ENCODE peak calls at places on chromosomes 12 and 14, in seven cellular contexts. W is ovary, R is HCT116, U is spleen, A is HepG2, Q is IMR-90, E is adrenal gland. F is an unnamed sample. For H3K36me3, the result is how much of the 10 kb centered on the place peaks cover.

GRCh38 chr14:37599527-37600368 is 4.3 kb downstream of the TTC6 start:
- DNase-seq in R (no peak), W (no peak), A (no peak), E (no peak), U (no peak), Q (no peak), F (no peak)

GRCh38 chr12:123896786-123897185 is 75.8 kb downstream of the CCDC92 start:
- DNase-seq in R (no peak), A (no peak), Q (peak), W (no peak), E (no peak), U (no peak), F (no peak)

GRCh38 chr12:57086951-57087688 is 1.8 kb upstream of the NAB2 start:
- DNase-seq in E (peak), Q (peak), U (peak), W (peak), A (no peak), R (peak), F (peak)

GRCh38 chr14:93004699-93005082 is 81.7 kb downstream of the CHGA start:
- DNase-seq in E (no peak), A (no peak), U (no peak), R (no peak), W (no peak), Q (no peak), F (no peak)

GRCh38 chr12:22532317-22532716 is 12.0 kb downstream of the C2CD5 start:
- DNase-seq in W (no peak), E (no peak), A (no peak), Q (no peak), U (no peak), R (no peak), F (no peak)

GRCh38 chr12:79844693-79845092 is 90.2 kb downstream of the PPP1R12A start:
- DNase-seq in R (peak), U (no peak), Q (peak), A (peak), W (no peak), E (no peak), F (no peak)

GRCh38 chr12:100573499-100574261 is at the start of gene GAS2L3:
- DNase-seq in Q (peak), A (peak), R (peak), W (peak), E (peak), U (peak), F (peak)

GRCh38 chr12:131351319-131352028 is 359.4 kb upstream of the SFSWAP start:
- DNase-seq in Q (no peak), A (no peak), W (no peak), U (no peak), E (no peak), R (peak), F (no peak)

GRCh38 chr14:75315143-75315542 is 36.5 kb downstream of the FOS start:
- DNase-seq in W (no peak), A (no peak), E (peak), R (no peak), Q (peak), U (no peak), F (no peak)

GRCh38 chr12:121283841-121284240 is 12.7 kb downstream of the CAMKK2 start:
- DNase-seq in E (no peak), A (no peak), U (no peak), W (no peak), Q (no peak), R (no peak), F (no peak)

GRCh38 chr12:113961921-113962710 is 4.0 kb downstream of the RBM19 start:
- DNase-seq in W (no peak), R (no peak), Q (peak), U (no peak), A (peak), E (peak), F (no peak)

GRCh38 chr12:52171950-52172512 is 19.8 kb downstream of the KRT80 start:
- DNase-seq in A (peak), W (no peak), Q (peak), R (no peak), E (peak), U (no peak), F (peak)

GRCh38 chr12:130031571-130032189 is 127.9 kb upstream of the TMEM132D start:
- DNase-seq in R (no peak), U (peak), Q (no peak), W (peak), E (peak), A (peak), F (peak)

GRCh38 chr14:104795781-104796681 is 483 bp upstream of the AKT1 start:
- DNase-seq in U (peak), A (peak), R (no peak), W (peak), Q (no peak), E (peak), F (peak)

GRCh38 chr14:62934439-62934838 is 110.8 kb downstream of the KCNH5 start:
- DNase-seq in U (no peak), W (no peak), R (no peak), A (no peak), Q (no peak), E (no peak), F (no peak)

GRCh38 chr12:121522962-121523361 is 57.9 kb downstream of the KDM2B start:
- DNase-seq in A (no peak), U (no peak), Q (no peak), E (no peak), R (no peak), W (no peak), F (no peak)

GRCh38 chr12:94710933-94711332 is 60.6 kb upstream of the TMCC3 start:
- DNase-seq in E (no peak), R (peak), Q (peak), A (peak), W (no peak), U (no peak), F (no peak)

GRCh38 chr12:104426926-104427546 is 29.7 kb upstream of the CHST11 start:
- DNase-seq in R (no peak), A (no peak), Q (peak), E (no peak), W (no peak), U (no peak), F (no peak)

GRCh38 chr12:14283489-14284144 is 81.9 kb upstream of the ATF7IP start:
- DNase-seq in Q (no peak), R (no peak), E (no peak), U (no peak), A (no peak), W (no peak), F (no peak)

GRCh38 chr14:103740991-103741689 is 25.5 kb downstream of the ZFYVE21 start:
- DNase-seq in Q (peak), W (peak), E (no peak), R (no peak), A (no peak), U (peak), F (no peak)

GRCh38 chr12:8780389-8780788 is 42.0 kb upstream of the A2ML1 start:
- DNase-seq in Q (peak), R (peak), U (no peak), E (no peak), W (no peak), A (peak), F (no peak)

GRCh38 chr12:82896979-82897378 is 210.3 kb downstream of the TMTC2 start:
- DNase-seq in E (peak), U (no peak), Q (peak), R (peak), W (no peak), A (no peak), F (peak)

GRCh38 chr12:109582636-109583035 is 9.0 kb downstream of the MVK start:
- DNase-seq in E (no peak), Q (no peak), A (peak), R (no peak), W (no peak), U (no peak), F (no peak)

GRCh38 chr14:95297832-95298231 is 21.9 kb downstream of the CLMN start:
- DNase-seq in E (no peak), U (no peak), Q (no peak), A (no peak), R (no peak), W (no peak), F (no peak)

GRCh38 chr14:91997492-91997891 is 42.4 kb downstream of the TRIP11 start:
- DNase-seq in U (no peak), A (no peak), E (no peak), W (no peak), R (no peak), Q (peak), F (no peak)

GRCh38 chr12:22046968-22047390 is 961 bp downstream of the CMAS start:
- DNase-seq in Q (peak), U (no peak), R (no peak), W (no peak), E (no peak), A (no peak), F (no peak)

GRCh38 chr14:31886161-31886835 is 190.8 kb upstream of the ARHGAP5 start:
- DNase-seq in W (no peak), U (no peak), Q (no peak), A (no peak), R (no peak), E (no peak), F (no peak)

DNA sequence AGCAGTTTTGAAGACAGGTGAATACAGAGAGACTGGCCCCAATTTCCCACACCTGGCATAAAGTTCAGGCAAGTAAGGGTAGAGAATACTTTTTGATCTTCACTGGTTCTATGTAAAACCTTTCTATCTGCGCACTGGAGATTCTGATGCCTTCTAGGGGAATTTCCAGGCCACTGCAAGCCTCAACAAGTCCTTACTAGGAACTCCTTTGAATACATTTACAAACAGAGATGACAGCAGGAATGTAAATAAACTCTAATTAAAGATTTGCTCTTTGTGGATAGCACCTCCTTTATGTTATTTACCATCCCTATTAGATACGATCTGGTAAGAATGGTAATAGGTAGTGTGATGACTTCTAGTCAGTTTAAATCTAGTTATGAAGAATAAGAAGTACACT is 69.2 kb downstream of the NTN4 start:
- DNase-seq in W (no peak), E (no peak), R (no peak), A (no peak), Q (peak), U (no peak), F (no peak)
- TF ChIP-seq POLR2A in W (no peak), E (no peak), R (no peak), A (no peak), Q (no peak), U (no peak), F (no peak)

GRCh38 chr12:96295532-96296160 is 101.5 kb downstream of the ELK3 start:
- DNase-seq in R (no peak), A (no peak), W (no peak), U (no peak), Q (no peak), E (no peak), F (no peak)
- H3K27ac ChIP-seq in R (no peak), A (no peak), W (no peak), U (no peak), Q (no peak), E (no peak), F (no peak)

DNA sequence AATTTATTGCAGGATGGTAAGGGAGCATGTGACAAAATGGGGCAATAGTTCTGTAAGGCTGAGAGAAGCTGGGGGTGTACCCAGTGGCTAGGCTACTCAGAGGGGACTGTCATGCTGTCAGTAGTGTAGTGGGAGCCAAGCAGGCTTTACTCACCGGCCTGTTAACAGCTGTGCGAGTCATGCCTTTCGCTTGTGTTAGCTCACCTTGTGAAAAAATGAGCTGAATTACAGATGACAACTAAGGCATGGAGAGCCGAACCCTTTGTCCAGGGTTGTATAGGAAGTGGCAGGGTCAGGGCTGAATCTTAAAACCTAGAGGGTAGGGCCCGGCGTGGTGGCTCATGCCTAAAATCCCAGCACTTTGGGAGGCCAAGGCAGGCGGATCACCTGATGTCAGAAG is 37.9 kb downstream of the SH2B3 start:
- DNase-seq in U (no peak), Q (peak), W (peak), E (peak), R (no peak), A (no peak), F (peak)
- H3K36me3 ChIP-seq in U (half or more), Q (half or more), W (under half), E (under half), R (under half), A (under half), F (under half)

GRCh38 chr14:90336401-90336800 is 4.7 kb upstream of the NRDE2 start:
- DNase-seq in Q (no peak), U (no peak), E (no peak), A (no peak), W (no peak), R (no peak), F (no peak)

GRCh38 chr14:90330203-90331196 is 1.2 kb downstream of the NRDE2 start:
- DNase-seq in E (no peak), Q (no peak), U (no peak), W (no peak), A (no peak), R (no peak), F (no peak)

GRCh38 chr14:90336985-90337384 is 5.2 kb upstream of the NRDE2 start:
- DNase-seq in Q (no peak), A (no peak), W (no peak), E (no peak), U (no peak), R (no peak), F (no peak)

GRCh38 chr14:90331497-90332270 is at the start of gene NRDE2:
- DNase-seq in R (peak), Q (peak), E (peak), U (peak), W (peak), A (peak), F (peak)

GRCh38 chr14:90332271-90332584 is 487 bp upstream of the NRDE2 start:
- DNase-seq in U (no peak), Q (no peak), E (no peak), W (no peak), R (no peak), A (no peak), F (no peak)
- TF ChIP-seq POLR2A in U (no peak), Q (no peak), E (no peak), W (no peak), R (no peak), A (no peak), F (no peak)

GRCh38 chr12:19198272-19198671 is 68.7 kb downstream of the PLEKHA5 start:
- DNase-seq in Q (peak), R (no peak), U (no peak), A (no peak), W (no peak), E (peak), F (no peak)
- H3K27ac ChIP-seq in Q (no peak), R (no peak), U (no peak), A (no peak), W (no peak), E (peak), F (no peak)

F was measured in body of pancreas.